ENCODE peak calls at places on chromosomes 2 and 18, in six cellular contexts. X is esophagus squamous epithelium, A is cardiac muscle cell, L is heart left ventricle, Y is breast epithelium, E is spleen. O is an unnamed sample.

GRCh38 chr18:3037423-3037915 is 24.5 kb upstream of the LPIN2 start:
- DNase-seq in X (no peak), A (peak; percentile 79), L (no peak), Y (peak; percentile 50), E (no peak), O (no peak)

GRCh38 chr2:170567427-170567826 is 147.7 kb upstream of the SP5 start:
- DNase-seq in X (no peak), A (no peak), L (no peak), Y (no peak), E (no peak), O (no peak)

GRCh38 chr2:143259368-143259958 is 130.2 kb downstream of the ARHGAP15 start:
- DNase-seq in X (no peak), A (peak; percentile 81), L (peak; percentile 49), Y (peak; percentile 46), E (no peak), O (peak; percentile 28)

GRCh38 chr2:104538082-104538481 is 315.8 kb upstream of the POU3F3 start:
- DNase-seq in X (no peak), A (no peak), L (no peak), Y (no peak), E (no peak), O (no peak)

GRCh38 chr2:127100261-127101047 is 6.5 kb downstream of the BIN1 start:
- DNase-seq in X (no peak), A (peak; percentile 28), L (no peak), Y (no peak), E (peak; percentile 66), O (no peak)

GRCh38 chr2:150335596-150335995 is 151.9 kb downstream of the RND3 start:
- DNase-seq in X (no peak), A (no peak), L (no peak), Y (no peak), E (no peak), O (no peak)

GRCh38 chr2:134324942-134325341 is 71.1 kb downstream of the MGAT5 start:
- DNase-seq in X (no peak), A (no peak), L (no peak), Y (no peak), E (no peak), O (no peak)

GRCh38 chr2:236579746-236580315 is 10.2 kb downstream of the ACKR3 start:
- DNase-seq in X (no peak), A (no peak), L (no peak), Y (no peak), E (no peak), O (no peak)

GRCh38 chr2:44267269-44268258 is 7.7 kb upstream of the SLC3A1 start:
- DNase-seq in X (no peak), A (peak; percentile 51), L (no peak), Y (no peak), E (no peak), O (peak; percentile 47)

GRCh38 chr2:30234180-30234971 is 3.0 kb downstream of the LBH start:
- DNase-seq in X (no peak), A (peak; percentile 78), L (no peak), Y (peak; percentile 49), E (peak; percentile 79), O (peak; percentile 52)

GRCh38 chr18:23943104-23943503 is 71.5 kb upstream of the TTC39C start:
- DNase-seq in X (no peak), A (no peak), L (no peak), Y (no peak), E (no peak), O (no peak)

GRCh38 chr2:221851531-221852045 is 279.5 kb upstream of the EPHA4 start:
- DNase-seq in X (no peak), A (no peak), L (no peak), Y (no peak), E (no peak), O (no peak)

GRCh38 chr2:7118606-7119503 is 201.6 kb downstream of the RNF144A start:
- DNase-seq in X (no peak), A (peak; percentile 37), L (no peak), Y (no peak), E (no peak), O (no peak)

GRCh38 chr2:15970701-15971100 is 30.4 kb downstream of the MYCN start:
- DNase-seq in X (no peak), A (no peak), L (no peak), Y (no peak), E (no peak), O (no peak)

GRCh38 chr2:135050684-135051083 is 1.4 kb upstream of the RAB3GAP1 start:
- DNase-seq in X (no peak), A (no peak), L (no peak), Y (no peak), E (no peak), O (no peak)

GRCh38 chr2:85132392-85132791 is 800 bp upstream of the TCF7L1 start:
- DNase-seq in X (no peak), A (peak; percentile 29), L (no peak), Y (peak; percentile 36), E (no peak), O (no peak)

GRCh38 chr2:90069290-90069894 is 1377.9 kb downstream of the RPIA start:
- DNase-seq in X (no peak), A (peak; percentile 11), L (no peak), Y (no peak), E (no peak), O (no peak)

GRCh38 chr2:54090521-54091117 is 24.8 kb upstream of the ACYP2 start:
- DNase-seq in X (no peak), A (no peak), L (no peak), Y (no peak), E (no peak), O (no peak)

GRCh38 chr2:217459675-217460405 is 543.0 kb downstream of the TNS1 start:
- DNase-seq in X (no peak), A (no peak), L (no peak), Y (no peak), E (no peak), O (no peak)

GRCh38 chr18:41973989-41974388 is 19.0 kb downstream of the PIK3C3 start:
- DNase-seq in X (no peak), A (no peak), L (no peak), Y (no peak), E (no peak), O (no peak)

GRCh38 chr2:118016911-118017310 is 3.0 kb upstream of the CCDC93 start:
- DNase-seq in X (no peak), A (no peak), L (no peak), Y (no peak), E (no peak), O (no peak)
- H3K27me3 ChIP-seq in X (no peaks in the 10 kb centered on the region), A (peaks cover 30% of the 10 kb centered on the region), L (no peaks in the 10 kb centered on the region), Y (no peaks in the 10 kb centered on the region), E (no peaks in the 10 kb centered on the region), O (no peaks in the 10 kb centered on the region)

GRCh38 chr2:64860936-64861335 is 128.3 kb upstream of the SLC1A4 start:
- DNase-seq in X (no peak), A (no peak), L (no peak), Y (no peak), E (no peak), O (no peak)

GRCh38 chr2:64862001-64862397 is 127.2 kb upstream of the SLC1A4 start:
- DNase-seq in X (no peak), A (no peak), L (no peak), Y (no peak), E (no peak), O (no peak)

GRCh38 chr2:64860321-64860751 is 128.9 kb upstream of the SLC1A4 start:
- DNase-seq in X (no peak), A (no peak), L (no peak), Y (no peak), E (peak; percentile 87), O (no peak)

GRCh38 chr2:64862623-64863022 is 126.6 kb upstream of the SLC1A4 start:
- DNase-seq in X (no peak), A (no peak), L (no peak), Y (no peak), E (no peak), O (no peak)

GRCh38 chr2:64861338-64862000 is 127.7 kb upstream of the SLC1A4 start:
- DNase-seq in X (no peak), A (no peak), L (no peak), Y (peak; percentile 56), E (no peak), O (no peak)
- H3K4me1 ChIP-seq in X (peaks cover 38% of the 10 kb centered on the region), A (peaks cover 41% of the 10 kb centered on the region), L (peaks cover 33% of the 10 kb centered on the region), Y (peaks cover 16% of the 10 kb centered on the region), E (peaks cover 90% of the 10 kb centered on the region), O (peaks cover 45% of the 10 kb centered on the region)

GRCh38 chr2:96118698-96119388 is 2.5 kb upstream of the ADRA2B start:
- DNase-seq in X (no peak), A (no peak), L (no peak), Y (peak; percentile 46), E (peak; percentile 58), O (no peak)

GRCh38 chr2:96116879-96117533 is 635 bp upstream of the ADRA2B start:
- DNase-seq in X (no peak), A (peak; percentile 46), L (peak; percentile 48), Y (no peak), E (peak; percentile 90), O (no peak)

GRCh38 chr2:96119389-96119751 is 3.0 kb upstream of the ADRA2B start:
- DNase-seq in X (no peak), A (no peak), L (no peak), Y (no peak), E (peak; percentile 50), O (no peak)

GRCh38 chr2:96116424-96116878 is at the start of gene ADRA2B:
- DNase-seq in X (no peak), A (peak; percentile 36), L (peak; percentile 65), Y (peak; percentile 66), E (peak; percentile 89), O (no peak)

GRCh38 chr2:96117701-96118588 is 1.6 kb upstream of the ADRA2B start:
- DNase-seq in X (no peak), A (no peak), L (no peak), Y (no peak), E (peak; percentile 73), O (no peak)
- H3K4me3 ChIP-seq in X (no peak overlapping the region), A (no peak overlapping the region), L (no peak overlapping the region), Y (no peak overlapping the region), E (no peak overlapping the region), O (no peak overlapping the region)

GRCh38 chr18:31772699-31773098 is 12.0 kb upstream of the SLC25A52 start:
- DNase-seq in X (no peak), A (no peak), L (no peak), Y (no peak), E (no peak), O (no peak)

GRCh38 chr18:31774477-31774785 is 13.8 kb upstream of the SLC25A52 start:
- DNase-seq in X (no peak), A (no peak), L (no peak), Y (no peak), E (no peak), O (no peak)

GRCh38 chr18:31774960-31775359 is 14.3 kb upstream of the SLC25A52 start:
- DNase-seq in X (no peak), A (no peak), L (no peak), Y (no peak), E (no peak), O (no peak)

GRCh38 chr18:31778391-31778950 is 17.8 kb upstream of the SLC25A52 start:
- DNase-seq in X (no peak), A (no peak), L (no peak), Y (no peak), E (no peak), O (no peak)

DNA sequence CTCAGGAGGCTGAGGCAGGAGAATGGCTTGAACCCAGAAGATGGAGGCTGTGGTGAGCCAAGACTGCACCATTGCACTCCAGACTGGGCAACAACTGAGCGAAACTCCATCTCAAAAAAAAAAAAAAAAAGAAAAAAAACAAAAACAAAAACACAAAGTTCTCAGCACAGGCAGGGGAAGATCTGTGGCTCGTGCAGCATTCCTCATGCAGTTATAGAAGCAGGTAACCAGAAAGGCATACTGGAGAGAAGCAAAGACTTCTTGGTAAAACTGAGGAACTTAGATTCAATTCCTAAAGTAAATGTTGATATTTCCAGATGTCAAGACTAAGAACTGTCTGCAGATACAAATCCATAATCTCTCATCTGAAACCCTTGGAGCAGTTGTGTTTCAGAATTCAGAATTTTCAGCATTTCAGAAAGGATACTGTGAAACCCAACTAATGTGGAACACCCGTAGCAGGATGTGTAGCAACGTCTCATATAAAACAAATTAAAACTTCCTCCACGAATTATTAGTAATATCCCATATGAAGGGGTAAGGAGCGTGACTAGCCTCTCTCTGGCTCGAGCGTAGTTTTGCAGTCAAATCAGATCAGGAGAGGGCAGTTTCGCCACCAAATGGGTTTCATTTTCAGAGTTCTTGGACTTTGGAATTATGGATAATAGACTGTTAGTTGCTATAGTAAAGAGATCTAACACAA is 13.2 kb upstream of the SLC25A52 start:
- DNase-seq in X (no peak), A (no peak), L (no peak), Y (no peak), E (no peak), O (no peak)
- H3K27me3 ChIP-seq in X (no peaks in the 10 kb centered on the region), A (no peaks in the 10 kb centered on the region), L (no peaks in the 10 kb centered on the region), Y (no peaks in the 10 kb centered on the region), E (no peaks in the 10 kb centered on the region), O (no peaks in the 10 kb centered on the region)